ENCODE peak calls at places on chromosomes 3 and 15, in seven cellular contexts. One of them, this sample, is unnamed.

GRCh38 chr15:90205886-90206285 is 4.8 kb downstream of the SEMA4B start:
- DNase-seq in osteocyte: no peak
- DNase-seq in cardiac muscle cell: no peak
- DNase-seq in GM13976: no peak
- DNase-seq in cardiac fibroblast: no peak
- DNase-seq in transverse colon: no peak
- DNase-seq in omental fat pad: no peak
- DNase-seq in this sample: no peak

GRCh38 chr3:39718674-39719595 is 90.5 kb upstream of the MYRIP start:
- DNase-seq in osteocyte: no peak
- DNase-seq in cardiac muscle cell: peak; percentile 37
- DNase-seq in GM13976: no peak
- DNase-seq in cardiac fibroblast: peak; percentile 53
- DNase-seq in transverse colon: no peak
- DNase-seq in omental fat pad: no peak
- DNase-seq in this sample: no peak

GRCh38 chr3:52293491-52294319 is 6.1 kb downstream of the GLYCTK start:
- DNase-seq in osteocyte: no peak
- DNase-seq in cardiac muscle cell: no peak
- DNase-seq in GM13976: no peak
- DNase-seq in cardiac fibroblast: no peak
- DNase-seq in transverse colon: no peak
- DNase-seq in omental fat pad: no peak
- DNase-seq in this sample: no peak

GRCh38 chr3:51388286-51389029 is 2.6 kb upstream of the RBM15B start:
- DNase-seq in osteocyte: peak; percentile 63
- DNase-seq in cardiac muscle cell: no peak
- DNase-seq in GM13976: no peak
- DNase-seq in cardiac fibroblast: no peak
- DNase-seq in transverse colon: peak; percentile 81
- DNase-seq in omental fat pad: no peak
- DNase-seq in this sample: peak; percentile 85

GRCh38 chr3:195539479-195539878 is 3.6 kb downstream of the PPP1R2 start:
- DNase-seq in osteocyte: no peak
- DNase-seq in cardiac muscle cell: no peak
- DNase-seq in GM13976: no peak
- DNase-seq in cardiac fibroblast: no peak
- DNase-seq in transverse colon: no peak
- DNase-seq in omental fat pad: no peak
- DNase-seq in this sample: no peak

GRCh38 chr3:136928240-136928639 is 29.5 kb upstream of the IL20RB start:
- DNase-seq in osteocyte: no peak
- DNase-seq in cardiac muscle cell: no peak
- DNase-seq in GM13976: no peak
- DNase-seq in cardiac fibroblast: no peak
- DNase-seq in transverse colon: no peak
- DNase-seq in omental fat pad: no peak
- DNase-seq in this sample: no peak

GRCh38 chr3:24315342-24315741 is 179.3 kb downstream of the THRB start:
- DNase-seq in osteocyte: no peak
- DNase-seq in cardiac muscle cell: no peak
- DNase-seq in GM13976: no peak
- DNase-seq in cardiac fibroblast: no peak
- DNase-seq in transverse colon: no peak
- DNase-seq in omental fat pad: no peak
- DNase-seq in this sample: no peak

GRCh38 chr3:113300596-113300995 is 89.2 kb downstream of the BOC start:
- DNase-seq in osteocyte: no peak
- DNase-seq in cardiac muscle cell: no peak
- DNase-seq in GM13976: no peak
- DNase-seq in cardiac fibroblast: no peak
- DNase-seq in transverse colon: no peak
- DNase-seq in omental fat pad: no peak
- DNase-seq in this sample: no peak

GRCh38 chr3:45546636-45547201 is 47.8 kb upstream of the LIMD1 start:
- DNase-seq in osteocyte: no peak
- DNase-seq in cardiac muscle cell: no peak
- DNase-seq in GM13976: no peak
- DNase-seq in cardiac fibroblast: no peak
- DNase-seq in transverse colon: no peak
- DNase-seq in omental fat pad: no peak
- DNase-seq in this sample: no peak

GRCh38 chr15:72939855-72940631 is 112.2 kb upstream of the NEO1 start:
- DNase-seq in osteocyte: no peak
- DNase-seq in cardiac muscle cell: no peak
- DNase-seq in GM13976: no peak
- DNase-seq in cardiac fibroblast: no peak
- DNase-seq in transverse colon: no peak
- DNase-seq in omental fat pad: no peak
- DNase-seq in this sample: no peak

GRCh38 chr15:68983821-68984517 is 30.5 kb upstream of the NOX5 start:
- DNase-seq in osteocyte: no peak
- DNase-seq in cardiac muscle cell: peak; percentile 57
- DNase-seq in GM13976: no peak
- DNase-seq in cardiac fibroblast: no peak
- DNase-seq in transverse colon: no peak
- DNase-seq in omental fat pad: no peak
- DNase-seq in this sample: no peak

GRCh38 chr3:4741404-4742307 is 237.6 kb upstream of the BHLHE40 start:
- DNase-seq in osteocyte: no peak
- DNase-seq in cardiac muscle cell: peak; percentile 98
- DNase-seq in GM13976: no peak
- DNase-seq in cardiac fibroblast: peak; percentile 99
- DNase-seq in transverse colon: peak; percentile 52
- DNase-seq in omental fat pad: no peak
- DNase-seq in this sample: peak; percentile 73

GRCh38 chr3:177431525-177432255 is 234.4 kb upstream of the TBL1XR1 start:
- DNase-seq in osteocyte: no peak
- DNase-seq in cardiac muscle cell: peak; percentile 65
- DNase-seq in GM13976: no peak
- DNase-seq in cardiac fibroblast: no peak
- DNase-seq in transverse colon: no peak
- DNase-seq in omental fat pad: no peak
- DNase-seq in this sample: no peak

GRCh38 chr3:169575381-169575780 is 88.1 kb downstream of the MECOM start:
- DNase-seq in osteocyte: no peak
- DNase-seq in cardiac muscle cell: peak; percentile 48
- DNase-seq in GM13976: no peak
- DNase-seq in cardiac fibroblast: peak; percentile 64
- DNase-seq in transverse colon: no peak
- DNase-seq in omental fat pad: no peak
- DNase-seq in this sample: no peak

GRCh38 chr3:27632431-27633223 is 89.5 kb downstream of the EOMES start:
- DNase-seq in osteocyte: no peak
- DNase-seq in cardiac muscle cell: peak; percentile 77
- DNase-seq in GM13976: peak; percentile 70
- DNase-seq in cardiac fibroblast: peak; percentile 57
- DNase-seq in transverse colon: peak; percentile 48
- DNase-seq in omental fat pad: no peak
- DNase-seq in this sample: peak; percentile 54

GRCh38 chr15:68187559-68187958 is 17.6 kb downstream of the CALML4 start:
- DNase-seq in osteocyte: no peak
- DNase-seq in cardiac muscle cell: peak; percentile 93
- DNase-seq in GM13976: no peak
- DNase-seq in cardiac fibroblast: peak; percentile 85
- DNase-seq in transverse colon: peak; percentile 72
- DNase-seq in omental fat pad: no peak
- DNase-seq in this sample: no peak

GRCh38 chr3:194952882-194953281 is 267.2 kb downstream of the FAM43A start:
- DNase-seq in osteocyte: no peak
- DNase-seq in cardiac muscle cell: no peak
- DNase-seq in GM13976: no peak
- DNase-seq in cardiac fibroblast: no peak
- DNase-seq in transverse colon: no peak
- DNase-seq in omental fat pad: no peak
- DNase-seq in this sample: no peak

GRCh38 chr3:132555316-132556035 is 41.6 kb upstream of the ACKR4 start:
- DNase-seq in osteocyte: no peak
- DNase-seq in cardiac muscle cell: no peak
- DNase-seq in GM13976: no peak
- DNase-seq in cardiac fibroblast: no peak
- DNase-seq in transverse colon: no peak
- DNase-seq in omental fat pad: no peak
- DNase-seq in this sample: no peak

DNA sequence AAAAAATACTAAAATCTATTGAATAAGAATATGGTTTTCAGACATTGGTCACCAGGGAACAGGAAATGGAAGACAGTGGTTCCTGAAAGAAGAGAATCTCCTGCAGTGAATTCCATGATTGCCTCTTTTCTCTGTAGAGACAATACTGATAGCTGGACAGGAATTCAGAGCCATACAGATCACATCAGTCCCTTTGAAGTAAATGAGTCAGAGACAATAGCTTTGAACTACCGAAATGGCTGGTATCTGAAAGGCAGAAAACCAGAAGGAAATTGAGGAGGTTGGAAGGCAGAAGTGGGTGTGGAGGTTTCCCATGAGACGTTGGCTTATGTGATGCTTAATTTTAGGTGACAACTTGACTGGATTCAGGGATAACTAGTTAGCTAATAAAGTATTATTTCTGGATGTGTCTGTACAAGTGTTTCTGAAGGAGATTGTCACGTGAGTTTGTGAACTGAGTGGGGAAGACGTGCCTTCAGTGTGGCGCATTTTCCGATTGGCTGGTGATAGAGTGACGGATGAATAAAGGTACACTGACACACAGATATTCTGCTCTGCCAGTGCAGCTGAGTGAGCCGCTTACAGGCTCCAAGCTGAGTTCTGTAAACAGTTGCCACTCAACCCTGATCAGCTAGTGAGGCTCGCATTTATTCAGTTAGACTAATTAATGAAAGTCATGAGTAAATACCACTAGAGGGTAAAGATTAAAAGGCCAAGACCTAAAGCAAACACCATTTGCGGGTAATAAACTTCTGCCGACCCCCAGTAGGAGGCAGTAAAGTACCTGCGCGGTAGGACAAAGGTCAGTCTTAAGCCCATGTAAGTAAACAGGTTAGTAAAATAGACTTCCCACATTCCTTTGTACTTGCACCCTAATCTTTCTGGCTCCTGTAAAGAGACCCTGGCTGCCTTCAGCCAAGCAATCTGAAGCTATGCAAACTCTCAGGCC is 1298.6 kb downstream of the SI start:
- DNase-seq in osteocyte: peak; percentile 59
- DNase-seq in cardiac muscle cell: no peak
- DNase-seq in GM13976: no peak
- DNase-seq in cardiac fibroblast: no peak
- DNase-seq in transverse colon: no peak
- DNase-seq in omental fat pad: no peak
- DNase-seq in this sample: no peak
- TF ChIP-seq CTCF in osteocyte: no peak
- TF ChIP-seq CTCF in cardiac muscle cell: no peak
- TF ChIP-seq CTCF in GM13976: no peak
- TF ChIP-seq CTCF in cardiac fibroblast: no peak
- TF ChIP-seq CTCF in transverse colon: no peak
- TF ChIP-seq CTCF in omental fat pad: no peak
- TF ChIP-seq CTCF in this sample: peak; percentile 36

DNA sequence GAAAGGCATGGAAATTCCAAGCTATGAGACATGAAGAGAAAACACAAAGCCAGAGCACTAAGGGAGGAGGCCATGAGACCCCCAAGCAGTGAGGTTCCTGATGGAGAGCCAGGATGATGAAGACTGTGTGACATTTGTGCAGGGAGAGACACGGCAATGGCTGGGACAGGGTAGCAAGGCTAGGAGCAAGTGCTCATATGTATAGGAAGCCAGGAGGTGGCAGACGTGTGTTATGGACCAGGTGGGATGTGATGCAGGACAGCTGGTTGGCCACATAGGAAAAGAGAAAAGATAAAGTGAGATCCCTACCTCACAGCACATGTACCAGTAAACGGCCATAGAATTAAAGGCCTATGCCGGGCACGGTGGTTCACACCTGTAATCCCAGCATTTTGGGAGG is 112.7 kb downstream of the APBA2 start:
- DNase-seq in osteocyte: no peak
- DNase-seq in cardiac muscle cell: peak; percentile 18
- DNase-seq in GM13976: no peak
- DNase-seq in cardiac fibroblast: no peak
- DNase-seq in transverse colon: no peak
- DNase-seq in omental fat pad: no peak
- DNase-seq in this sample: no peak
- TF ChIP-seq CTCF in osteocyte: no peak
- TF ChIP-seq CTCF in cardiac muscle cell: no peak
- TF ChIP-seq CTCF in GM13976: no peak
- TF ChIP-seq CTCF in cardiac fibroblast: no peak
- TF ChIP-seq CTCF in transverse colon: no peak
- TF ChIP-seq CTCF in omental fat pad: no peak
- TF ChIP-seq CTCF in this sample: no peak

DNA sequence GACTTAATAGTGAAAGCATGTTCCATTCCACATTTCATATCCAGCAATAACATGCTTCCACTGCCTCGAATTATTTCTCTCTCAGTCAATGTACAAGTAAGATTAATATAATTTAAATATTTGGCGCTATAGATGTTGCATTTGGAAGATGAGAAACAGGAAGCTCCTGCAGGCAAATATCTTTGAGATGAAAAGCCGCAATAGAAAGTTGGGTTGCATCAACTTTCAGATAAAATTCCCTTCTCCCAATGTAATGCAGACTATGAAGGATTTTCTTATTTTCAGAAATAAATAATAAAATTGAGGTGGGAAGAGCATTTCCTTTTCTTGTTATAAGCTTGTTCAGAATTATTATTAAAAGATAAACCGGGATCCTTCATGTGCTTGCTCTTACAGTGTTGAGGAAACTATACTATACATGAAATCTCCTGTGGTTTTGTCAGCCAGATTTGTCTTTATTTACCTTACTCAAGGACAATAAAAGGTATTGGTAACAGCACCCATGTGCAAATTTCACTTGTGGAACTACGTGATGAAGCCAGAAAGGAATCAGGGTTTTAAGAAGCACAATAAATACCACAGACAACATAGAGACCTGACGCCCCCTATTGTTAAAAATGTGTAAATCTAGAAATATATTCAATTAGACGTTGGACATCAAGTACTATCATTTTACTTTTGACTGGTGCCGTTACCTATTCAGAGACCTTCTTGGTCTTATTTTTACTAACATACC is 307.0 kb downstream of the ARPP21 start:
- DNase-seq in osteocyte: no peak
- DNase-seq in cardiac muscle cell: peak; percentile 70
- DNase-seq in GM13976: peak; percentile 10
- DNase-seq in cardiac fibroblast: peak; percentile 73
- DNase-seq in transverse colon: no peak
- DNase-seq in omental fat pad: no peak
- DNase-seq in this sample: no peak
- TF ChIP-seq CTCF in osteocyte: peak; percentile 53
- TF ChIP-seq CTCF in cardiac muscle cell: peak; percentile 48
- TF ChIP-seq CTCF in GM13976: no peak
- TF ChIP-seq CTCF in cardiac fibroblast: peak; percentile 33
- TF ChIP-seq CTCF in transverse colon: no peak
- TF ChIP-seq CTCF in omental fat pad: no peak
- TF ChIP-seq CTCF in this sample: no peak

DNA sequence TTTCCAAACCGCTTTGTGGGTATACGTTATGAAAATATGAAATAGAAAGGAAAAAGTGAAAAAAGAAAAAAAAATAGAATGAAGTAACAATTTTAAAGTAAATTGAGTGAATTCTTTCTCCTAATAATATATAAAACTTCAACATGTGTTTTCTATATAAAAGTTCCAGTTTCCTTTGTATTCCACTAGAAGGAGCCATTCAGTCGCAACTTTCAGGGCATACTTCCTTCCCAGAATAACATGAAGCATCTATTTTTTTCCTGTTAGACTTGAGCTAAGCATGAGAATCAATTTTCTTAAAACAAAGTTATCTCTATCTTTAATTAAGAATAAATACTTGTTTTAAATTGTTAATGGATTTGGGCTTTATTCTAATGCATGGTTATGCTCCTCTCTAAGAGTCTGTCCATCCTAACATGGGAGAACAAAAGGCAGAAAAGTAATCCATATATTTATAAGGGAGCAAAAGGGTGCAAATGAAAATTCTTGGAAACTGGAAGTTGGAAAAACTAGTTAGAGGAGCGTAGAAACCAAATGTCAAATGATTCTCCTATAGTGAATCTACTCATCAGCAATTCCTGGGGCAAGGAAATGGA is 16.0 kb upstream of the VGLL3 start:
- DNase-seq in osteocyte: no peak
- DNase-seq in cardiac muscle cell: peak; percentile 67
- DNase-seq in GM13976: no peak
- DNase-seq in cardiac fibroblast: peak; percentile 75
- DNase-seq in transverse colon: no peak
- DNase-seq in omental fat pad: no peak
- DNase-seq in this sample: no peak
- TF ChIP-seq CTCF in osteocyte: peak; percentile 63
- TF ChIP-seq CTCF in cardiac muscle cell: peak; percentile 64
- TF ChIP-seq CTCF in GM13976: no peak
- TF ChIP-seq CTCF in cardiac fibroblast: peak; percentile 57
- TF ChIP-seq CTCF in transverse colon: no peak
- TF ChIP-seq CTCF in omental fat pad: no peak
- TF ChIP-seq CTCF in this sample: no peak